ENCODE peak calls at places on chromosomes 7 and 10, in five cellular contexts. R is thoracic aorta; G is GM20000; O is heart right ventricle; J is CD8-positive, alpha-beta T cell. C is an unnamed sample.

GRCh38 chr7:151410405-151411390 is 860 bp upstream of the WDR86 start:
- DNase-seq in R (no peak), J (no peak), O (no peak), G (no peak), C (peak; percentile 36)

GRCh38 chr10:118471863-118472262 is 123.6 kb downstream of the PRLHR start:
- DNase-seq in J (no peak), O (no peak), R (no peak), G (no peak), C (no peak)

GRCh38 chr7:117669818-117670217 is 190.0 kb downstream of the CFTR start:
- DNase-seq in J (no peak), O (no peak), G (no peak), R (no peak), C (no peak)

GRCh38 chr7:4613855-4614548 is 68.1 kb upstream of the FOXK1 start:
- DNase-seq in J (no peak), O (no peak), R (no peak), G (no peak), C (no peak)

GRCh38 chr7:41445951-41446350 is 256.9 kb downstream of the INHBA start:
- DNase-seq in O (no peak), G (no peak), J (no peak), R (no peak), C (no peak)

GRCh38 chr10:119449760-119450461 is 92.6 kb downstream of the RGS10 start:
- DNase-seq in J (no peak), O (no peak), G (peak; percentile 48), R (peak; percentile 89), C (no peak)

GRCh38 chr10:70432561-70433263 is 8.8 kb downstream of the NODAL start:
- DNase-seq in G (no peak), O (no peak), J (no peak), R (no peak), C (no peak)

GRCh38 chr10:87702973-87703294 is 43.3 kb downstream of the PAPSS2 start:
- DNase-seq in O (no peak), G (no peak), J (no peak), R (no peak), C (no peak)

GRCh38 chr7:28542410-28542809 is 130.1 kb downstream of the CREB5 start:
- DNase-seq in O (no peak), R (no peak), G (no peak), J (no peak), C (no peak)

GRCh38 chr7:144818516-144818915 is 17.3 kb downstream of the TPK1 start:
- DNase-seq in J (peak; percentile 30), R (no peak), G (peak; percentile 44), O (no peak), C (no peak)

GRCh38 chr10:17174626-17175025 is 26.8 kb downstream of the TRDMT1 start:
- DNase-seq in J (no peak), R (no peak), G (no peak), O (no peak), C (no peak)

GRCh38 chr7:135249901-135250300 is 16.3 kb downstream of the STRA8 start:
- DNase-seq in O (no peak), R (no peak), J (no peak), G (no peak), C (no peak)

GRCh38 chr10:16853201-16853600 is 36.0 kb upstream of the RSU1 start:
- DNase-seq in G (no peak), R (no peak), O (no peak), J (no peak), C (no peak)

GRCh38 chr7:17466201-17466600 is 167.7 kb downstream of the AHR start:
- DNase-seq in J (no peak), O (no peak), R (no peak), G (no peak), C (no peak)

GRCh38 chr7:142992427-142992826 is 30.3 kb upstream of the KEL start:
- DNase-seq in R (no peak), G (no peak), J (no peak), O (no peak), C (no peak)

GRCh38 chr10:105974803-105975456 is 1189.6 kb downstream of the SORCS1 start:
- DNase-seq in R (no peak), G (peak; percentile 8), J (no peak), O (peak; percentile 14), C (peak; percentile 20)

GRCh38 chr7:25522727-25523126 is 294.4 kb upstream of the NPVF start:
- DNase-seq in O (no peak), G (no peak), R (no peak), J (no peak), C (no peak)

GRCh38 chr7:54336800-54337199 is 205.4 kb upstream of the VSTM2A start:
- DNase-seq in O (no peak), J (no peak), R (no peak), G (no peak), C (no peak)

GRCh38 chr10:93261089-93261488 is 187.4 kb downstream of the CYP26A1 start:
- DNase-seq in J (no peak), G (no peak), O (no peak), R (no peak), C (no peak)

GRCh38 chr10:126481181-126481580 is 92.9 kb upstream of the ADAM12 start:
- DNase-seq in G (no peak), R (no peak), O (no peak), J (no peak), C (no peak)

GRCh38 chr10:3805227-3805790 is 20.3 kb upstream of the KLF6 start:
- DNase-seq in G (no peak), O (peak; percentile 23), R (peak; percentile 21), J (no peak), C (no peak)

GRCh38 chr7:108442039-108442568 is 14.1 kb downstream of the NRCAM start:
- DNase-seq in R (no peak), O (no peak), G (no peak), J (no peak), C (no peak)

GRCh38 chr7:154167807-154168206 is 115.6 kb downstream of the DPP6 start:
- DNase-seq in R (no peak), J (no peak), G (no peak), O (no peak), C (no peak)

GRCh38 chr10:7258948-7259523 is 151.8 kb downstream of the SFMBT2 start:
- DNase-seq in J (peak; percentile 60), G (peak; percentile 69), O (peak; percentile 22), R (no peak), C (no peak)

GRCh38 chr7:82428186-82428961 is 15.2 kb downstream of the CACNA2D1 start:
- DNase-seq in G (no peak), O (no peak), J (no peak), R (no peak), C (no peak)

GRCh38 chr7:27156508-27156898 is at the start of gene HOXA7:
- DNase-seq in J (no peak), R (no peak), O (no peak), G (no peak), C (no peak)

GRCh38 chr7:99409192-99409572 is 413 bp downstream of the BUD31 start:
- DNase-seq in G (no peak), O (no peak), J (no peak), R (no peak), C (no peak)

GRCh38 chr7:37097276-37097675 is 351.4 kb downstream of the ELMO1 start:
- DNase-seq in O (no peak), R (no peak), J (no peak), G (no peak), C (no peak)

GRCh38 chr7:28466341-28466740 is 54.0 kb downstream of the CREB5 start:
- DNase-seq in R (no peak), G (no peak), J (no peak), O (no peak), C (no peak)

GRCh38 chr10:5413012-5413938 is 918 bp downstream of the NET1 start:
- DNase-seq in O (no peak), G (peak; percentile 46), R (no peak), J (no peak), C (peak; percentile 5)

GRCh38 chr7:139427029-139427420 is 56.4 kb downstream of the KLRG2 start:
- DNase-seq in R (no peak), O (no peak), J (no peak), G (no peak), C (no peak)

GRCh38 chr10:3430501-3430900 is 257.9 kb upstream of the PITRM1 start:
- DNase-seq in O (no peak), G (no peak), J (no peak), R (no peak), C (no peak)

GRCh38 chr10:650691-651615 is 38.5 kb downstream of the DIP2C start:
- DNase-seq in O (no peak), R (no peak), G (no peak), J (no peak), C (no peak)

GRCh38 chr7:30028749-30029635 is 780 bp downstream of the PLEKHA8 start:
- DNase-seq in O (peak; percentile 44), G (peak; percentile 63), R (no peak), J (peak; percentile 6), C (no peak)

DNA sequence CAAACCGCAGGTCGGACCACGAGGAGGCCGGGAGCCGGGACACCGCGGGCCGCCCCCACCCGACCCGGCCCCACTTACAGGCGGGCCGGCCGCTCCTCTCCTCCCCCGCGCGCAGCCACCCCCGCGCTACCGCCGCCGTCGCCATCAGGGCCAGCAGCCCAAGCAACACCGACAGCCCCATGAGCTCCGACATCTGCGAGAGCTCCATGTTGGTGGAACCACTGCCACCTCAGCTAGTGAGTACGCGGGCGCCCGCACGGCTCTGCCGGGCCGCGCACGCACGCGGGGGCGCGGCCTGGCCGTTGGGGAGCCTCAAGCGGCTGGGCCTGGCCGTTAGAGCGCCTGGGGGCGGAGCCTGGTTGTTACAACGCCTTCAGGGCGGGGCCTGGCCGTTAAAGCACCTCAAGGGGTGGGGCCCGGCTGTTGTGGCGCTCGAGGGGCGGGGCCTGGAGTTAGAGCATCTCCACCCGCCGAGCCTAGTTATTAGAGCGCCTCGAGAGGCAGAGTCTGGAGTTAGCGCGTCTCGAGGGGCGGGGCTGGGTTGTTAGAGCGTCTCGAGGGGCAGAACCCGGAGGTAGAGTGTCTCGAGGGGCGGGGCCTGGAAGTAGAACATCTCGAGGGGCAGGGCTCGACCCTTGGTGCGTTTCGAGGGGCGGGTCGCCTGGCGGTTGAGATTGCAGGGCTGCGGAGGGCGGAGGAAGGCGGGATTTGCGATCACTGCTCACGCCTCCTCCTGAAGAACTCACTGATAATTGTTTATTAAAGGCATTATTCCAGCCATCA is at the start of gene TBL2:
- DNase-seq in R (peak; percentile 98), G (peak; percentile 100), O (peak; percentile 98), J (peak; percentile 96), C (peak; percentile 99)
- TF ChIP-seq CTCF in R (no peak), G (no peak), O (no peak), J (no peak), C (no peak)

DNA sequence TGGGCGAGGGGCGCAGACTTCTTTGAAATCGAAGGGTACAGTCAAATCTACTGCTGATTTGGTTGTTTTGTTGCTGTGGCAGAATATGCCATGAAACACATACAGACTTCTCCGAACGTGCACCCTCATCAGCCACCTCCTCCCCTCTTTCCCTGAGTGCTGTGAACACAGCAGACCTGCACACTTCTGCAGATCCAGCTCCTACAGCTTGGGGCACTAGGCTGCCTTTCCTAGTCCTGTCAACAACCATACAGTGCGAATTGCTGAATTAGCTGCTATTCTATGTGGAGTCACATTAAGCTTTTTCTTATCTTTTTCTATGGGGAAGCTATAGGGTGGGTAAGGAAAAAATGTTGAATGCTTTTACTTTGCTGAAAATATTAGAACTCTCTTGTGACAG is 57.5 kb downstream of the COL17A1 start:
- DNase-seq in J (no peak), O (peak; percentile 41), R (no peak), G (no peak), C (no peak)
- TF ChIP-seq CTCF in J (no peak), O (peak; percentile 36), R (peak; percentile 21), G (no peak), C (peak; percentile 55)

GRCh38 chr7:128030999-128031681 is at the start of gene LRRC4:
- DNase-seq in J (no peak), O (peak; percentile 26), G (peak; percentile 82), R (no peak), C (peak; percentile 39)
- TF ChIP-seq CTCF in J (no peak), O (no peak), G (no peak), R (no peak), C (no peak)

GRCh38 chr10:64376169-64376568 is 855.0 kb downstream of the REEP3 start:
- DNase-seq in G (no peak), R (no peak), O (no peak), J (no peak), C (no peak)
- TF ChIP-seq CTCF in G (no peak), R (no peak), O (no peak), J (no peak), C (no peak)